ENCODE peak calls at places on chromosomes 12 and 14, in five cellular contexts. X is HepG2, U is NT2/D1, S is GM12878, D is H1. J is an unnamed sample.

GRCh38 chr14:67018720-67019119 is 170.5 kb upstream of the GARIN2 start:
- DNase-seq in X (no peak), D (no peak), S (peak; percentile 27), U (no peak), J (no peak)

GRCh38 chr14:100581228-100582145 is 5.7 kb downstream of the BEGAIN start:
- DNase-seq in X (no peak), S (no peak), D (no peak), U (no peak), J (no peak)

GRCh38 chr14:55052259-55052930 is 948 bp downstream of the MAPK1IP1L start:
- DNase-seq in S (no peak), D (no peak), X (no peak), U (no peak), J (no peak)

GRCh38 chr12:105358789-105359188 is 28.3 kb downstream of the C12orf75 start:
- DNase-seq in U (no peak), X (no peak), S (peak; percentile 45), D (no peak), J (no peak)

GRCh38 chr14:102088012-102088792 is 1.4 kb upstream of the HSP90AA1 start:
- DNase-seq in X (no peak), S (peak; percentile 21), U (no peak), D (peak; percentile 77), J (no peak)

GRCh38 chr12:2455410-2455809 is 339.4 kb upstream of the FKBP4 start:
- DNase-seq in U (no peak), D (no peak), S (no peak), X (no peak), J (no peak)

GRCh38 chr12:109625131-109625559 is 51.6 kb downstream of the MVK start:
- DNase-seq in S (no peak), X (no peak), U (no peak), D (no peak), J (no peak)

GRCh38 chr12:130421896-130422295 is 84.2 kb downstream of the PIWIL1 start:
- DNase-seq in U (no peak), X (no peak), D (peak; percentile 22), S (no peak), J (no peak)

GRCh38 chr14:100297320-100298300 is 8.6 kb downstream of the SLC25A29 start:
- DNase-seq in D (no peak), X (no peak), S (peak; percentile 35), U (no peak), J (no peak)

GRCh38 chr12:53561590-53561953 is 54.3 kb upstream of the NPFF start:
- DNase-seq in D (no peak), S (no peak), U (no peak), X (peak; percentile 56), J (no peak)

GRCh38 chr14:69044965-69045555 is 66.0 kb upstream of the ACTN1 start:
- DNase-seq in X (no peak), D (no peak), U (no peak), S (no peak), J (no peak)

DNA sequence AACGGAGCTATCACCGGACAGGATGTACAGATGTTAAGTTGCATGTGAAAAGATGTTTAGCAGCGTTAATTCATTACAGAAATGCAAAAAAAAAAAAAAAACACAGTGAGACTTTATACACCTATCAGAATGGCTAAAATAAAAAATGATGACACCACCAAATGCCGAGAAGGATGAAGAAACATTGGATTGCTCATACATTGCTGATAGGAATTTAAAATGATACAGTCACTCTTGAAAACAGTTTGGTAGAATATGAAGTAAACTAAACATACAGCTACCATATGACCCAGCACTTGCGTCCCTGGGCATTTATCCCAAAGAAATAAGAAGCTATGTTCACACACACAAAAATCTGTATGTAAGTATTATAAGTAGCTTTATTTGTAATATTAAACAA is 574.1 kb downstream of the SLC16A7 start:
- DNase-seq in U (no peak), D (no peak), X (no peak), S (no peak), J (no peak)
- TF ChIP-seq SUZ12 in U (no peak), D (no peak), X (no peak), S (no peak), J (no peak)

DNA sequence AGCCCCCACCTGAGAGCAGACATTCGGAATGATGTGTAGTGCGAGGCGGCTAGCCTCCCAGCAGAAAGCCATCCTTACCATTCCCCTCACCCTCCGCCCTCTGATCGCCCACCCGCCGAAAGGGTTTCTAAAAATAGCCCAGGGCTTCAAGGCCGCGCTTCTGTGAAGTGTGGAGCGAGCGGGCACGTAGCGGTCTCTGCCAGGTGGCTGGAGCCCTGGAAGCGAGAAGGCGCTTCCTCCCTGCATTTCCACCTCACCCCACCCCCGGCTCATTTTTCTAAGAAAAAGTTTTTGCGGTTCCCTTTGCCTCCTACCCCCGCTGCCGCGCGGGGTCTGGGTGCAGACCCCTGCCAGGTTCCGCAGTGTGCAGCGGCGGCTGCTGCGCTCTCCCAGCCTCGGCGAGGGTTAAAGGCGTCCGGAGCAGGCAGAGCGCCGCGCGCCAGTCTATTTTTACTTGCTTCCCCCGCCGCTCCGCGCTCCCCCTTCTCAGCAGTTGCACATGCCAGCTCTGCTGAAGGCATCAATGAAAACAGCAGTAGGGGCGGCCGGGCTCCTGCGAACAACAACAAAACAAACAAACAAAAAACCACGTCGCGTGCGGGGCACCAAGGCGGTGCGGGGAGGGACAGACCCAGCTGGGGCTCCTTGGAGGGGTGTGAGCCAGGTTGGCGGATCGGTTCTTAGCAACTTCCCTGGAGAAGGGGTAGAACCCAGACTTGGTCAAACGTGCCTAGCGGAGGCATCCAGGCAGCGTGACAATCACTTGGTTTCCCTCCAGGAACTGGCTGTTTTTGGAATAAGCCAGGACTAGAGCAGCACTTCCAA is 2.4 kb downstream of the PRMT8 start:
- DNase-seq in X (no peak), D (no peak), S (no peak), U (no peak), J (no peak)
- TF ChIP-seq SUZ12 in X (no peak), D (peak; percentile 86), S (no peak), U (peak; percentile 59), J (no peak)

DNA sequence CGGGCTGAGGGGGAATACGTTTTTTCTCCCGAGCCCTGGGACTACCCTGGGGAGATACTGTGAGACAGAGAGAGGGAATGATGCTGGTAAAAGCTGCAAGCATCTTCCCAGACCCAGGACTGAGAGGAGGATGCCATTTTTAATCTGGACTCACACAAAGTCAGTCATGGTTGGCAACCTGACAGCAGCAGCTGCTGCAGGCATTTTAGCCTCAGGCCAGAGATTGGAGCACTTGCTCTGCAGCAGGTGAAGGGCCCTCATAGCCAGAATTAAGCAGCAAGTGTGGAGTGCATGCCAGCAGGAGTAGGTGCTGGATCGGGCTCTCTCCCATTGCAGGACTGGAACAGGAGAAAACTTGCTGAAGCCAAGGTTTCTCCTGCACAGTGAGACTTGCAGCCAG is 361.1 kb upstream of the CLEC14A start:
- DNase-seq in U (no peak), X (no peak), D (no peak), S (no peak), J (no peak)
- TF ChIP-seq SUZ12 in U (no peak), X (no peak), D (no peak), S (no peak), J (no peak)

GRCh38 chr14:24426150-24426911 is 3.1 kb downstream of the CBLN3 start:
- DNase-seq in U (no peak), S (no peak), D (no peak), X (no peak), J (no peak)
- TF ChIP-seq SUZ12 in U (no peak), S (no peak), D (no peak), X (no peak), J (no peak)

DNA sequence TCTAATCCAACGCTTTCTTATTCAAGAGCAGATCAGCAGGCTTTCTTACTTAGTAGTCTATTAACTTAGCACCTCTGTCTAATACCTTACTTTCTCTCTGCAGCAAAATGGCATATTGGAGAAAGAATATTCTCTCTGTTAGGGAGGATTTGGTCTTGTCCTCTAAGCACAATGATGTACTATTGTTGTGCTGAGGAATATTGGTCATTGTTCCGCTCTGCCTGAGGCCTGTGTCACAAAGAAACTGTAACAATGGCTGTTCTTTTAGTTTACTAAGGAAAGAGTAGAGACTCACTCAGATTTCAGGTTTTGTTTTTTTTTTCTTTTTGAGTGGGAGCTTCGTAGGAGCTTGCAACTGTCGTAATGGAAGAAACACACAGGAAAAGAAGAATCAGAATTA is 1358.8 kb downstream of the LRFN5 start:
- DNase-seq in D (no peak), S (no peak), U (no peak), X (no peak), J (no peak)
- TF ChIP-seq SUZ12 in D (no peak), S (no peak), U (no peak), X (no peak), J (no peak)

GRCh38 chr12:98232753-98233385 is 282.5 kb upstream of the TMPO start:
- DNase-seq in D (no peak), U (no peak), S (no peak), X (peak; percentile 25), J (no peak)

GRCh38 chr12:98243190-98243589 is 272.2 kb upstream of the TMPO start:
- DNase-seq in D (no peak), U (no peak), X (no peak), S (no peak), J (no peak)

GRCh38 chr12:98235301-98235700 is 280.1 kb upstream of the TMPO start:
- DNase-seq in S (no peak), X (no peak), D (no peak), U (no peak), J (no peak)

GRCh38 chr12:98238513-98238912 is 276.9 kb upstream of the TMPO start:
- DNase-seq in U (no peak), D (no peak), X (no peak), S (no peak), J (no peak)
- TF ChIP-seq SUZ12 in U (no peak), D (no peak), X (no peak), S (no peak), J (no peak)

DNA sequence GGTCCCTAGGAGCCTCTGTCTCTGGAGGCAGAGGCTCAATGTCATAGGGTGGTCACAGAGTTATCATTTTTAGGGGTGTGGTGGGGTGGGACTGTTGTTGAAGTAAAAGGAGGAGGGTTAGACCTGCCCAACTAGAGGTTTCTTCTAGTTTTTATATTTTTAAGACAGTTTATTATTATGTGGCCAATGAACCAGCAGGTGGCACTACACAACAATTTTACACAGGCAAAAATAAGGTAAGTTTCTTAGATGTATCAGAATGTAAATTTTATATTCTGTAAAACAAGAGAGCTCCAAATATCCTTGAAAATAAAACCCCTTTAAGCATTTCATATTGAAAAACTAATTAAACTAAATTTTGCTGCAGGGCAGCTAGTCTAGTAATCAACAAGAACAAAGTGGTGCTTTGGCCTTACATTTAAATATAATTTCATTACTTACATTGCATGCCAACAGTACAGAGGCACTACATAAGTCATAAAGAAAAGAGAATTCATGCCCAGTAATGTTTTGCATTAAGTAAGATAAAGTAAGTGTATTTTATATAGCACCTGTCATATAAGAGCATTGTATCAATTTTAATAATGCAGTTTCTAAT is 22.2 kb upstream of the OVCH1 start:
- DNase-seq in U (peak; percentile 63), S (no peak), X (peak; percentile 28), D (no peak), J (peak; percentile 21)
- TF ChIP-seq SUZ12 in U (no peak), S (no peak), X (no peak), D (no peak), J (no peak)